ENCODE peak calls at places on chromosomes 7 and 10, in six cellular contexts. A is stomach, H is tibial nerve, I is ovary, N is body of pancreas, R is spleen. C is an unnamed sample.

GRCh38 chr7:80240265-80241025 is 105.8 kb downstream of the GNAI1 start:
- DNase-seq in A (no peak), N (no peak), H (no peak), R (no peak), I (no peak), C (no peak)

GRCh38 chr10:82811621-82812020 is 936.6 kb downstream of the NRG3 start:
- DNase-seq in A (no peak), I (no peak), N (no peak), R (no peak), H (no peak), C (no peak)

GRCh38 chr7:131026297-131027003 is 292.4 kb upstream of the KLF14 start:
- DNase-seq in H (no peak), N (no peak), R (no peak), I (no peak), A (no peak), C (no peak)

GRCh38 chr7:101815826-101816488 is 1.5 kb upstream of the CUX1 start:
- DNase-seq in R (peak; percentile 93), A (peak; percentile 79), N (peak; percentile 81), I (peak; percentile 71), H (peak; percentile 62), C (no peak)

GRCh38 chr7:106365252-106366005 is 80.6 kb upstream of the NAMPT start:
- DNase-seq in I (no peak), R (peak; percentile 79), H (no peak), A (peak; percentile 60), N (peak; percentile 14), C (peak; percentile 68)

GRCh38 chr10:5442056-5442989 is 30.0 kb downstream of the NET1 start:
- DNase-seq in R (no peak), I (no peak), H (peak; percentile 72), N (peak; percentile 56), A (no peak), C (no peak)

GRCh38 chr10:36476399-36476798 is 649.0 kb upstream of the ANKRD30A start:
- DNase-seq in H (no peak), R (no peak), I (no peak), N (no peak), A (no peak), C (no peak)

GRCh38 chr10:620417-620816 is 69.1 kb downstream of the DIP2C start:
- DNase-seq in R (peak; percentile 6), H (no peak), N (no peak), I (no peak), A (no peak), C (no peak)

GRCh38 chr7:22723171-22723601 is 3.8 kb upstream of the IL6 start:
- DNase-seq in N (peak; percentile 62), H (peak; percentile 46), A (peak; percentile 33), R (peak; percentile 80), I (no peak), C (no peak)

GRCh38 chr7:106021211-106022067 is 58.4 kb downstream of the CDHR3 start:
- DNase-seq in A (no peak), R (no peak), N (no peak), I (no peak), H (no peak), C (no peak)

GRCh38 chr10:30804478-30805055 is 175.0 kb upstream of the LYZL2 start:
- DNase-seq in R (peak; percentile 68), N (no peak), A (no peak), H (peak; percentile 71), I (no peak), C (no peak)

GRCh38 chr7:30308392-30308791 is 24.0 kb downstream of the ZNRF2 start:
- DNase-seq in R (no peak), N (no peak), A (no peak), H (no peak), I (no peak), C (no peak)

GRCh38 chr7:56105508-56105907 is 768 bp downstream of the CHCHD2 start:
- DNase-seq in A (no peak), H (no peak), R (peak; percentile 51), N (peak; percentile 46), I (no peak), C (no peak)

GRCh38 chr10:116470768-116471415 is 43.2 kb downstream of the PNLIPRP3 start:
- DNase-seq in A (no peak), I (no peak), H (no peak), R (no peak), N (peak; percentile 65), C (no peak)

GRCh38 chr10:115665549-115665948 is 572.4 kb downstream of the ATRNL1 start:
- DNase-seq in N (no peak), H (no peak), A (no peak), R (no peak), I (no peak), C (no peak)

GRCh38 chr10:121270906-121271305 is 327.3 kb downstream of the FGFR2 start:
- DNase-seq in H (no peak), A (no peak), I (no peak), R (no peak), N (no peak), C (peak; percentile 82)

GRCh38 chr10:121265320-121265719 is 332.9 kb downstream of the FGFR2 start:
- DNase-seq in N (no peak), A (no peak), H (no peak), R (no peak), I (no peak), C (no peak)

GRCh38 chr10:121266370-121266769 is 331.9 kb downstream of the FGFR2 start:
- DNase-seq in A (no peak), H (no peak), I (no peak), N (no peak), R (no peak), C (no peak)

GRCh38 chr10:121267236-121268003 is 330.8 kb downstream of the FGFR2 start:
- DNase-seq in H (no peak), N (no peak), I (no peak), A (no peak), R (no peak), C (no peak)

GRCh38 chr10:121268363-121268762 is 329.9 kb downstream of the FGFR2 start:
- DNase-seq in N (no peak), I (no peak), R (no peak), H (no peak), A (peak; percentile 48), C (no peak)
- H3K9me3 ChIP-seq in N (no peaks in the 10 kb centered on the region), I (no peaks in the 10 kb centered on the region), R (no peaks in the 10 kb centered on the region), H (no peaks in the 10 kb centered on the region), A (no peaks in the 10 kb centered on the region), C (no peaks in the 10 kb centered on the region)

DNA sequence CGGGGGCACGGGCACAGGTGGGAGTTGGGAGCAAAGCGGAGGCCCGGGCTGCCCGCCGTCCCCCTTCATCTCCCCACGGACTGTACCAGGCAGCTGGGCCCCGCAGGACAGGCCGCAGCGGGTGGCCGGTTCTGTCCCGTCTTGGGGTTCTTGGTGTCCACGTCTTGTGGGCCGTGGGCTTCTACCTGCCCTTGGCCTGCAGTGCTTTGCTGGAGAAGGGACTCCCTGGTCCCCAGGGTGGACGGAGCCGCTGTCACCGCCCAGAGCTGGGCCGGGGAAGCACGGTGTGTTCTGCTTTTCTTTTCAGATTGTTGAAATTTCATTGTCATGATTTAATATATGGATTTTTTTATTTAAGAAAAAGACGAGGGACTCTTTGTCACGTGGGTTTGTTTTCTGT is 11.8 kb downstream of the MAFK start:
- DNase-seq in N (no peak), I (no peak), H (no peak), A (no peak), R (no peak), C (no peak)
- TF ChIP-seq POLR2A in N (peak; percentile 2), I (no peak), H (no peak), A (no peak), R (no peak), C (no peak)

GRCh38 chr10:131274883-131275282 is 36.6 kb downstream of the TCERG1L start:
- DNase-seq in R (peak; percentile 58), N (no peak), I (no peak), A (no peak), H (no peak), C (peak; percentile 68)

GRCh38 chr10:131271966-131272365 is 39.6 kb downstream of the TCERG1L start:
- DNase-seq in A (no peak), H (no peak), R (peak; percentile 56), N (no peak), I (no peak), C (no peak)

GRCh38 chr10:131274133-131274880 is 37.2 kb downstream of the TCERG1L start:
- DNase-seq in N (no peak), A (no peak), I (no peak), R (peak; percentile 37), H (no peak), C (peak; percentile 47)

GRCh38 chr10:131272897-131273451 is 38.5 kb downstream of the TCERG1L start:
- DNase-seq in R (peak; percentile 51), A (no peak), H (no peak), N (no peak), I (no peak), C (no peak)

DNA sequence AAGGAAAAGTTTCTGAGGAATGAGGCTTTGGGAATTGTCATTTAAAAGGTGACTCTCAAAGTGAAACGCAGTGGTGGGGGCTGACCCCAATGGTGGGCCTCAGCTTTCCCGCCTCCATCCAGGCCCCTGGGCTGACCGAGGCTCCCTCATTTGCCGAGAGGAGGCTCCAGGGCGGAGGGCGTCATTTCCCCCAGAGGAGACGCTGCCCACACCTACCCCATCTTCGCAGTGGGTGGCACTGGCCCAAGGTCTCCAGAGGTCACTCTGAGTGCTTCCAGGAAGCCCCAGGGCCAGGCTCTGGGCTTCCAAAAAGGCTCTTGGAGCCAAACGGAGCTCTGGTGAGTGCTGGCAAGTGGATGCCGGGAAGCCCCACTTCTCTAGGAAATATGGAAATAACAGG is 38.0 kb downstream of the TCERG1L start:
- DNase-seq in N (no peak), R (peak; percentile 65), I (no peak), A (no peak), H (no peak), C (peak; percentile 47)
- H3K27me3 ChIP-seq in N (no peaks in the 10 kb centered on the region), R (no peaks in the 10 kb centered on the region), I (no peaks in the 10 kb centered on the region), A (peaks cover 41% of the 10 kb centered on the region), H (no peaks in the 10 kb centered on the region), C (peaks cover 32% of the 10 kb centered on the region)

GRCh38 chr7:157936976-157937375 is 600.2 kb downstream of the DNAJB6 start:
- DNase-seq in H (no peak), R (no peak), I (no peak), N (no peak), A (no peak), C (no peak)

GRCh38 chr7:157937432-157937831 is 600.6 kb downstream of the DNAJB6 start:
- DNase-seq in R (no peak), A (no peak), H (no peak), I (no peak), N (no peak), C (no peak)

GRCh38 chr7:157940497-157940896 is 603.7 kb downstream of the DNAJB6 start:
- DNase-seq in R (no peak), N (no peak), H (no peak), I (no peak), A (no peak), C (no peak)

GRCh38 chr7:157941210-157941609 is 604.4 kb downstream of the DNAJB6 start:
- DNase-seq in N (no peak), R (no peak), I (no peak), A (no peak), H (no peak), C (no peak)

GRCh38 chr7:157938211-157938610 is 601.4 kb downstream of the DNAJB6 start:
- DNase-seq in N (no peak), R (no peak), I (no peak), H (no peak), A (no peak), C (no peak)
- H3K9me3 ChIP-seq in N (no peaks in the 10 kb centered on the region), R (no peaks in the 10 kb centered on the region), I (no peaks in the 10 kb centered on the region), H (no peaks in the 10 kb centered on the region), A (no peaks in the 10 kb centered on the region), C (no peaks in the 10 kb centered on the region)

GRCh38 chr7:151028131-151028947 is at the start of gene ABCB8:
- DNase-seq in R (peak; percentile 98), H (peak; percentile 100), N (peak; percentile 99), I (peak; percentile 99), A (peak; percentile 99), C (peak; percentile 99)
- TF ChIP-seq POLR2A in R (no peak), H (peak; percentile 82), N (peak; percentile 70), I (peak; percentile 58), A (no peak), C (peak; percentile 48)